ENCODE peak calls at places on chromosomes 12 and 14, in five cellular contexts. One of them, this sample, is unnamed.

GRCh38 chr12:98002887-98003493 is 512.4 kb upstream of the TMPO start:
- DNase-seq in psoas muscle: no peak
- DNase-seq in upper lobe of left lung: no peak
- DNase-seq in esophagus muscularis mucosa: no peak
- DNase-seq in AG10803: peak
- DNase-seq in this sample: no peak

GRCh38 chr14:98514016-98514415 is 758.0 kb downstream of the BCL11B start:
- DNase-seq in upper lobe of left lung: no peak
- DNase-seq in AG10803: no peak
- DNase-seq in esophagus muscularis mucosa: peak
- DNase-seq in psoas muscle: no peak
- DNase-seq in this sample: no peak

GRCh38 chr14:106459971-106460730 is 933.8 kb downstream of the TMEM121 start:
- DNase-seq in AG10803: no peak
- DNase-seq in psoas muscle: no peak
- DNase-seq in esophagus muscularis mucosa: no peak
- DNase-seq in upper lobe of left lung: no peak
- DNase-seq in this sample: no peak

GRCh38 chr12:109625131-109625559 is 51.6 kb downstream of the MVK start:
- DNase-seq in upper lobe of left lung: no peak
- DNase-seq in esophagus muscularis mucosa: no peak
- DNase-seq in psoas muscle: peak
- DNase-seq in AG10803: peak
- DNase-seq in this sample: no peak

GRCh38 chr12:112473056-112473455 is 54.3 kb downstream of the PTPN11 start:
- DNase-seq in esophagus muscularis mucosa: no peak
- DNase-seq in AG10803: no peak
- DNase-seq in upper lobe of left lung: no peak
- DNase-seq in psoas muscle: no peak
- DNase-seq in this sample: no peak

GRCh38 chr12:13474381-13474780 is 277.9 kb downstream of the EMP1 start:
- DNase-seq in esophagus muscularis mucosa: no peak
- DNase-seq in AG10803: no peak
- DNase-seq in upper lobe of left lung: no peak
- DNase-seq in psoas muscle: no peak
- DNase-seq in this sample: no peak

GRCh38 chr14:78130356-78130755 is 39.8 kb upstream of the NRXN3 start:
- DNase-seq in psoas muscle: no peak
- DNase-seq in esophagus muscularis mucosa: no peak
- DNase-seq in upper lobe of left lung: no peak
- DNase-seq in AG10803: no peak
- DNase-seq in this sample: no peak

GRCh38 chr14:95667251-95667693 is 19.0 kb upstream of the TCL1B start:
- DNase-seq in esophagus muscularis mucosa: no peak
- DNase-seq in upper lobe of left lung: no peak
- DNase-seq in AG10803: no peak
- DNase-seq in psoas muscle: no peak
- DNase-seq in this sample: no peak

GRCh38 chr12:2291182-2291832 is 238.5 kb downstream of the CACNA1C start:
- DNase-seq in esophagus muscularis mucosa: no peak
- DNase-seq in psoas muscle: no peak
- DNase-seq in AG10803: no peak
- DNase-seq in upper lobe of left lung: no peak
- DNase-seq in this sample: no peak

GRCh38 chr14:67526676-67527459 is 6.2 kb upstream of the PLEKHH1 start:
- DNase-seq in psoas muscle: no peak
- DNase-seq in AG10803: peak
- DNase-seq in upper lobe of left lung: no peak
- DNase-seq in esophagus muscularis mucosa: no peak
- DNase-seq in this sample: no peak

GRCh38 chr12:91985002-91985767 is 160.5 kb downstream of the BTG1 start:
- DNase-seq in AG10803: peak
- DNase-seq in upper lobe of left lung: no peak
- DNase-seq in esophagus muscularis mucosa: no peak
- DNase-seq in psoas muscle: no peak
- DNase-seq in this sample: no peak

GRCh38 chr12:110501378-110501721 is 561 bp downstream of the VPS29 start:
- DNase-seq in upper lobe of left lung: peak
- DNase-seq in AG10803: peak
- DNase-seq in psoas muscle: peak
- DNase-seq in esophagus muscularis mucosa: no peak
- DNase-seq in this sample: peak

GRCh38 chr14:93936245-93936644 is 9.1 kb downstream of the FAM181A start:
- DNase-seq in upper lobe of left lung: peak
- DNase-seq in AG10803: no peak
- DNase-seq in psoas muscle: no peak
- DNase-seq in esophagus muscularis mucosa: no peak
- DNase-seq in this sample: no peak

GRCh38 chr12:10339441-10339840 is 31.8 kb downstream of the KLRD1 start:
- DNase-seq in esophagus muscularis mucosa: no peak
- DNase-seq in upper lobe of left lung: no peak
- DNase-seq in psoas muscle: no peak
- DNase-seq in AG10803: peak
- DNase-seq in this sample: no peak

GRCh38 chr12:102962532-102962931 is 5.1 kb downstream of the ASCL1 start:
- DNase-seq in psoas muscle: no peak
- DNase-seq in esophagus muscularis mucosa: no peak
- DNase-seq in AG10803: no peak
- DNase-seq in upper lobe of left lung: no peak
- DNase-seq in this sample: no peak

GRCh38 chr14:74955229-74955999 is at the start of gene PGF:
- DNase-seq in esophagus muscularis mucosa: no peak
- DNase-seq in psoas muscle: peak
- DNase-seq in AG10803: peak
- DNase-seq in upper lobe of left lung: peak
- DNase-seq in this sample: peak

GRCh38 chr12:78584695-78585094 is 279.9 kb upstream of the SYT1 start:
- DNase-seq in psoas muscle: no peak
- DNase-seq in esophagus muscularis mucosa: no peak
- DNase-seq in AG10803: peak
- DNase-seq in upper lobe of left lung: no peak
- DNase-seq in this sample: no peak

GRCh38 chr14:100155881-100156645 is 3.4 kb downstream of the DEGS2 start:
- DNase-seq in esophagus muscularis mucosa: no peak
- DNase-seq in psoas muscle: no peak
- DNase-seq in upper lobe of left lung: no peak
- DNase-seq in AG10803: no peak
- DNase-seq in this sample: no peak

GRCh38 chr14:67941456-67942018 is 122.0 kb downstream of the RAD51B start:
- DNase-seq in esophagus muscularis mucosa: no peak
- DNase-seq in upper lobe of left lung: no peak
- DNase-seq in AG10803: peak
- DNase-seq in psoas muscle: no peak
- DNase-seq in this sample: no peak

GRCh38 chr12:120225200-120225558 is 24.3 kb upstream of the RPLP0 start:
- DNase-seq in upper lobe of left lung: no peak
- DNase-seq in psoas muscle: no peak
- DNase-seq in esophagus muscularis mucosa: no peak
- DNase-seq in AG10803: no peak
- DNase-seq in this sample: no peak

DNA sequence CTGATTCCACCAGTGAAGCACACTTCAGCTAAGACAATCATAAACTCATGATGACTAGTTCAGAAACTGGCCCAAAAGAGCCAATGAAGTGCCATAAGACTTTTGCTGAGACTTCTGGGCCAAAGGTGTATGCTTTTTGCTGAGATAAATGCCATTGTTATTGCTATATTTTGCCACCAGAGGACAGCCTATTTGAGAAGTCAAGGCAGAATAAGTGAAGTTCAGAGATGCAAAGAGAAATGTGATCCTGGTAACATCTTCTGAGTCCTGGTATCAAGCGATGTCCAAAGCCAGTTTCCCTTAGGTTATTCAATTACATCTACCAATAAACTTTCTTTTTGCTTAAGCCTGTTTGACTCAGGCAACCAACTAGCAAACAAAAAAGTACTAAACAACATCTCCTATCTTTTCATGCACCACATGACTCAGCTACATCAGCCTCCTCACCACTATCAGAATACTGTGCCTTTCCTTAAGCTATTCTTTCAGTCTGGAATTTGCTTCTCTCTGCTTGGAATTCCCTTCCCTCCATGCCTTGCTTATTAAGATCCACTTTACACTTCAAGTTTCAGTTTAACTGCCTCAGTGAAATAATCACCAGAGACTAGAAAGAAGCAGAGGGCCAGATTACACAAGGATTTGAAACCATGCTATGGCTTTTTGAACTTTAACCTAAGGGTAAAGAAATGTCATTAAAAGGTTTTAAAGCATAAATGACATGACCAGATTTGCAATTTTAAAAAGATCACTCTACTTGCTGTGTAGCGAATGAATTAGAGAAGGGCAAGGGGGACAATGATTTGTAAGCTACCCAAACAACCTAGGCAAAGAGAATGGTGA is 14.0 kb downstream of the CRY1 start:
- DNase-seq in upper lobe of left lung: no peak
- DNase-seq in esophagus muscularis mucosa: no peak
- DNase-seq in AG10803: peak
- DNase-seq in psoas muscle: no peak
- DNase-seq in this sample: no peak
- TF ChIP-seq CTCF in upper lobe of left lung: no peak
- TF ChIP-seq CTCF in esophagus muscularis mucosa: no peak
- TF ChIP-seq CTCF in AG10803: peak
- TF ChIP-seq CTCF in psoas muscle: no peak
- TF ChIP-seq CTCF in this sample: no peak

DNA sequence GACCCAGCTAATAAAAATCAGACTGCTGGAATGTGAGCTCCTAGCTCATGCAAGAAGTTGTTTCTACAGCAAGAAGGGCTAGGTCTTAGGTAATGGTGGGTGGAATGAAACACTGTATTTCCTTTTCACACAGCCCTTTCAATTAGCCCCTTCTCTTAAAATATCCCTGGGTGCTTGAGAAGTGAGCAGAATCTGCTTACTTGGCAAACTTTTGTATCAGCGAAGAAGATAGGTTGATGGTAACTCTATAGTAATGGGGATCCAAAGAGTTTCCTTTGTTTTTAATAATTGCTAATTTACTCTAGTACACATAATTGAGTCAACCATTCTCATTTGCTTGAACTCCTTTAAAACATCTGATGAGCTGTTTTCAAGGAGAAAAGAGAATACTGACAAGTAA is 100.6 kb upstream of the FSCB start:
- DNase-seq in AG10803: no peak
- DNase-seq in psoas muscle: no peak
- DNase-seq in upper lobe of left lung: no peak
- DNase-seq in esophagus muscularis mucosa: no peak
- DNase-seq in this sample: no peak
- TF ChIP-seq CTCF in AG10803: no peak
- TF ChIP-seq CTCF in psoas muscle: no peak
- TF ChIP-seq CTCF in upper lobe of left lung: no peak
- TF ChIP-seq CTCF in esophagus muscularis mucosa: no peak
- TF ChIP-seq CTCF in this sample: no peak

GRCh38 chr14:38256358-38256840 is 506 bp upstream of the CLEC14A start:
- DNase-seq in esophagus muscularis mucosa: no peak
- DNase-seq in psoas muscle: no peak
- DNase-seq in AG10803: peak
- DNase-seq in upper lobe of left lung: no peak
- DNase-seq in this sample: no peak
- TF ChIP-seq CTCF in esophagus muscularis mucosa: no peak
- TF ChIP-seq CTCF in psoas muscle: peak
- TF ChIP-seq CTCF in AG10803: peak
- TF ChIP-seq CTCF in upper lobe of left lung: no peak
- TF ChIP-seq CTCF in this sample: no peak

DNA sequence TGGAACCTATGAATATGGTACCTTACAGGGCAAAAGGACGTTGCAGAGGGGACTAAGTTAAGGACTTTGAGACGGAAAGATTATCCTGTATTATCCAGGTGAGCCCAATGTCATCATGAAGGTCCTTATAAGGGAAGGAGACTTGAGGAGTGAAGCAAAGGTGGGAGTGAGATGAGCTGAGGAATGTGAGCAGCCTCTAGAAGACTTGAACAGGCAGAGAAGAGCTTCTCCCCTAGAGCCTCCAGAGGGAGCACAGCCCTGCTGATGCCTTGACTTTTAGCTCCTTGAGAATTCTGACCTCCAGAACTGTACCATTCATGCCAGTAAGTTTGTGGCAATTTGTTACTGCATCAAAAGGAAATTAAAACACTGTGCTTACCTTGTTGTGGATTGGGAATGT is 41.8 kb upstream of the DCD start:
- DNase-seq in upper lobe of left lung: no peak
- DNase-seq in esophagus muscularis mucosa: no peak
- DNase-seq in psoas muscle: no peak
- DNase-seq in AG10803: no peak
- DNase-seq in this sample: no peak
- TF ChIP-seq CTCF in upper lobe of left lung: no peak
- TF ChIP-seq CTCF in esophagus muscularis mucosa: no peak
- TF ChIP-seq CTCF in psoas muscle: no peak
- TF ChIP-seq CTCF in AG10803: peak
- TF ChIP-seq CTCF in this sample: no peak

GRCh38 chr14:101969480-101969879 is 5.1 kb downstream of the DYNC1H1 start:
- DNase-seq in esophagus muscularis mucosa: no peak
- DNase-seq in psoas muscle: no peak
- DNase-seq in upper lobe of left lung: no peak
- DNase-seq in AG10803: no peak
- DNase-seq in this sample: no peak
- TF ChIP-seq CTCF in esophagus muscularis mucosa: no peak
- TF ChIP-seq CTCF in psoas muscle: no peak
- TF ChIP-seq CTCF in upper lobe of left lung: no peak
- TF ChIP-seq CTCF in AG10803: no peak
- TF ChIP-seq CTCF in this sample: no peak

DNA sequence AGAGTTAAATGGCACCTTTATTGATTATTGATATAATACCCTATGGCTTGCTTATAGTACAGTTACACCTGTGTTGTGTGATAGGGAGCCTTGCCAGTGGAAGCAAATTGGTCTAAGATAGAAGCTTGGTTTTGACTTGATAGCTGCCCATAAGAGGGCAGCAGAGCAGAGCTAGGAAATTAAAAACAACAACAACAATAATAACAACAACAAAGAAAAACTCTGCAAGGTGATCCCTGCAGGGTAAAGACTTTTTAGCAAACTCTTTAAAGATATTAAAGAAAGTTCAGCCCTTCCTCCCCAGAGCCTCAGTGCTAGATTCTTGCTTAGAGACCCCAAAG is 18.0 kb upstream of the RNASE10 start:
- DNase-seq in upper lobe of left lung: no peak
- DNase-seq in AG10803: no peak
- DNase-seq in psoas muscle: no peak
- DNase-seq in esophagus muscularis mucosa: no peak
- DNase-seq in this sample: no peak
- TF ChIP-seq CTCF in upper lobe of left lung: no peak
- TF ChIP-seq CTCF in AG10803: no peak
- TF ChIP-seq CTCF in psoas muscle: no peak
- TF ChIP-seq CTCF in esophagus muscularis mucosa: no peak
- TF ChIP-seq CTCF in this sample: no peak

DNA sequence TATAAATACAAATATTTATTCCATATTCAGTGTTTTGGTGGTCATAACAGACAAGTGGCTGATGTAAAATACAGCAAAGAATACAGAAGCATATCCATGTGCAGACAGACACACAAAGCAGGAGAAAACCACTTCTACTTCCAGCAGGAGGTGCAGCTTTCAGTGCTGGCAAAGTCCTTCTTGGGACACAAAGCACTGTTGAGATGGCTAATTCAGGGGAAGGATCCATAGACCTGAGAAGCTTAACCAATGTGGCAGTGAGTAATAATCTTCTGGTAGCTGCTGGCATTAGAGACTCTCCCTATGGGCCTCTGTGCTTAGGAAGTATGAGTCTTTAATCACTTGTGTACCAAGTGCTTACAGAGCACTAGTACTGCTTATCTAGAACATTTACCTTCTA is 26.8 kb downstream of the AMN1 start:
- DNase-seq in AG10803: peak
- DNase-seq in upper lobe of left lung: no peak
- DNase-seq in esophagus muscularis mucosa: no peak
- DNase-seq in psoas muscle: no peak
- DNase-seq in this sample: no peak
- TF ChIP-seq CTCF in AG10803: peak
- TF ChIP-seq CTCF in upper lobe of left lung: no peak
- TF ChIP-seq CTCF in esophagus muscularis mucosa: no peak
- TF ChIP-seq CTCF in psoas muscle: peak
- TF ChIP-seq CTCF in this sample: no peak

GRCh38 chr12:7937867-7938506 is 2.0 kb upstream of the SLC2A3 start:
- DNase-seq in upper lobe of left lung: no peak
- DNase-seq in AG10803: no peak
- DNase-seq in psoas muscle: no peak
- DNase-seq in esophagus muscularis mucosa: no peak
- DNase-seq in this sample: no peak
- TF ChIP-seq CTCF in upper lobe of left lung: peak
- TF ChIP-seq CTCF in AG10803: peak
- TF ChIP-seq CTCF in psoas muscle: peak
- TF ChIP-seq CTCF in esophagus muscularis mucosa: no peak
- TF ChIP-seq CTCF in this sample: no peak